ENCODE peak calls at places on chromosomes 2 and 18, in seven cellular contexts. F, W, E, Y, G, S and T are unnamed samples.

GRCh38 chr2:199302851-199303250 is 154.9 kb downstream of the SATB2 start:
- DNase-seq in W (peak; percentile 72), S (no peak), G (no peak), F (no peak), Y (no peak), E (no peak), T (peak; percentile 8)

GRCh38 chr2:149333636-149334035 is 3.2 kb downstream of the LYPD6 start:
- DNase-seq in E (no peak), G (no peak), S (no peak), F (no peak), Y (no peak), W (no peak), T (no peak)

GRCh38 chr2:200373196-200373595 is 66.7 kb downstream of the SPATS2L start:
- DNase-seq in F (no peak), E (no peak), S (no peak), G (no peak), Y (no peak), W (no peak), T (no peak)

GRCh38 chr2:149561309-149561926 is 26.2 kb downstream of the MMADHC start:
- DNase-seq in W (peak; percentile 38), F (no peak), E (no peak), Y (no peak), S (peak; percentile 17), G (no peak), T (no peak)

GRCh38 chr2:231780123-231780908 is 766 bp downstream of the PDE6D start:
- DNase-seq in G (no peak), Y (no peak), E (no peak), S (peak; percentile 27), F (peak; percentile 29), W (peak; percentile 43), T (no peak)

GRCh38 chr2:145169285-145169684 is 649.4 kb upstream of the ZEB2 start:
- DNase-seq in S (no peak), F (no peak), E (no peak), W (no peak), Y (no peak), G (no peak), T (no peak)

GRCh38 chr2:240322231-240322955 is 113.1 kb upstream of the GPC1 start:
- DNase-seq in S (no peak), G (no peak), W (peak; percentile 57), Y (no peak), F (no peak), E (no peak), T (no peak)

GRCh38 chr2:131542438-131543384 is 15.0 kb downstream of the CCDC74A start:
- DNase-seq in Y (no peak), F (no peak), E (no peak), G (no peak), W (no peak), S (no peak), T (no peak)

GRCh38 chr2:230902180-230902899 is 22.7 kb downstream of the GPR55 start:
- DNase-seq in W (peak; percentile 67), S (peak; percentile 82), G (no peak), F (peak; percentile 68), Y (no peak), E (no peak), T (peak; percentile 55)

GRCh38 chr2:230000118-230000841 is 68.4 kb downstream of the SLC16A14 start:
- DNase-seq in S (no peak), E (no peak), F (no peak), W (no peak), G (no peak), Y (no peak), T (no peak)

GRCh38 chr18:12750076-12750707 is 47.4 kb downstream of the PSMG2 start:
- DNase-seq in W (peak; percentile 56), F (no peak), G (no peak), E (no peak), S (no peak), Y (no peak), T (no peak)

GRCh38 chr2:221285156-221285555 is 286.9 kb downstream of the EPHA4 start:
- DNase-seq in G (no peak), F (no peak), E (no peak), W (peak; percentile 62), S (no peak), Y (no peak), T (no peak)

GRCh38 chr18:35178260-35178659 is 62.6 kb upstream of the ZNF397 start:
- DNase-seq in F (no peak), G (no peak), E (no peak), S (no peak), W (peak; percentile 56), Y (no peak), T (peak; percentile 43)

GRCh38 chr2:86274918-86275275 is 62.5 kb downstream of the REEP1 start:
- DNase-seq in F (peak; percentile 47), S (no peak), Y (no peak), G (no peak), W (peak; percentile 26), E (no peak), T (no peak)

GRCh38 chr2:29202819-29203495 is 87.7 kb downstream of the CLIP4 start:
- DNase-seq in E (no peak), W (no peak), S (no peak), Y (no peak), F (no peak), G (no peak), T (no peak)